ENCODE peak calls at places on chromosome 11, in six cellular contexts. One of them, this sample, is unnamed.

GRCh38 chr11:124865902-124866851 is 945 bp downstream of the ROBO3 start:
- DNase-seq in type B pancreatic cell: no peak
- DNase-seq in upper lobe of left lung: no peak
- DNase-seq in DND-41: no peak
- DNase-seq in retinal pigment epithelial cell: no peak
- DNase-seq in IMR-90: peak; percentile 15
- DNase-seq in this sample: peak; percentile 64

GRCh38 chr11:67613960-67614715 is 7.4 kb downstream of the NDUFV1 start:
- DNase-seq in type B pancreatic cell: peak; percentile 83
- DNase-seq in upper lobe of left lung: peak; percentile 83
- DNase-seq in DND-41: peak; percentile 81
- DNase-seq in retinal pigment epithelial cell: no peak
- DNase-seq in IMR-90: peak; percentile 13
- DNase-seq in this sample: peak; percentile 93

GRCh38 chr11:80515097-80515496 is 1074.3 kb upstream of the TENM4 start:
- DNase-seq in type B pancreatic cell: no peak
- DNase-seq in upper lobe of left lung: no peak
- DNase-seq in DND-41: no peak
- DNase-seq in retinal pigment epithelial cell: no peak
- DNase-seq in IMR-90: no peak
- DNase-seq in this sample: no peak

GRCh38 chr11:114261791-114262190 is 34.4 kb upstream of the NNMT start:
- DNase-seq in type B pancreatic cell: no peak
- DNase-seq in upper lobe of left lung: no peak
- DNase-seq in DND-41: no peak
- DNase-seq in retinal pigment epithelial cell: no peak
- DNase-seq in IMR-90: no peak
- DNase-seq in this sample: no peak

GRCh38 chr11:20057055-20057943 is 103.0 kb downstream of the DBX1 start:
- DNase-seq in type B pancreatic cell: no peak
- DNase-seq in upper lobe of left lung: no peak
- DNase-seq in DND-41: no peak
- DNase-seq in retinal pigment epithelial cell: no peak
- DNase-seq in IMR-90: peak; percentile 65
- DNase-seq in this sample: no peak

GRCh38 chr11:100585728-100586127 is 101.4 kb upstream of the ARHGAP42 start:
- DNase-seq in type B pancreatic cell: no peak
- DNase-seq in upper lobe of left lung: no peak
- DNase-seq in DND-41: no peak
- DNase-seq in retinal pigment epithelial cell: no peak
- DNase-seq in IMR-90: no peak
- DNase-seq in this sample: no peak

GRCh38 chr11:48116843-48117242 is 99.8 kb upstream of the OR4B1 start:
- DNase-seq in type B pancreatic cell: no peak
- DNase-seq in upper lobe of left lung: no peak
- DNase-seq in DND-41: no peak
- DNase-seq in retinal pigment epithelial cell: no peak
- DNase-seq in IMR-90: no peak
- DNase-seq in this sample: peak; percentile 27

GRCh38 chr11:94740083-94740974 is 27.8 kb upstream of the AMOTL1 start:
- DNase-seq in type B pancreatic cell: peak; percentile 72
- DNase-seq in upper lobe of left lung: no peak
- DNase-seq in DND-41: no peak
- DNase-seq in retinal pigment epithelial cell: no peak
- DNase-seq in IMR-90: no peak
- DNase-seq in this sample: peak; percentile 9

GRCh38 chr11:87926250-87926970 is 248.8 kb downstream of the RAB38 start:
- DNase-seq in type B pancreatic cell: no peak
- DNase-seq in upper lobe of left lung: no peak
- DNase-seq in DND-41: no peak
- DNase-seq in retinal pigment epithelial cell: peak; percentile 17
- DNase-seq in IMR-90: peak; percentile 49
- DNase-seq in this sample: no peak

GRCh38 chr11:109547356-109548027 is 125.5 kb downstream of the C11orf87 start:
- DNase-seq in type B pancreatic cell: no peak
- DNase-seq in upper lobe of left lung: no peak
- DNase-seq in DND-41: no peak
- DNase-seq in retinal pigment epithelial cell: peak; percentile 58
- DNase-seq in IMR-90: peak; percentile 56
- DNase-seq in this sample: no peak

GRCh38 chr11:45872513-45873356 is 12.7 kb upstream of the MAPK8IP1 start:
- DNase-seq in type B pancreatic cell: no peak
- DNase-seq in upper lobe of left lung: peak; percentile 40
- DNase-seq in DND-41: peak; percentile 37
- DNase-seq in retinal pigment epithelial cell: no peak
- DNase-seq in IMR-90: peak; percentile 95
- DNase-seq in this sample: peak; percentile 46

GRCh38 chr11:122440783-122441701 is 214.5 kb upstream of the UBASH3B start:
- DNase-seq in type B pancreatic cell: no peak
- DNase-seq in upper lobe of left lung: no peak
- DNase-seq in DND-41: no peak
- DNase-seq in retinal pigment epithelial cell: no peak
- DNase-seq in IMR-90: no peak
- DNase-seq in this sample: peak; percentile 2

GRCh38 chr11:107014871-107015270 is 3.4 kb downstream of the GUCY1A2 start:
- DNase-seq in type B pancreatic cell: no peak
- DNase-seq in upper lobe of left lung: no peak
- DNase-seq in DND-41: no peak
- DNase-seq in retinal pigment epithelial cell: no peak
- DNase-seq in IMR-90: no peak
- DNase-seq in this sample: no peak

GRCh38 chr11:6405837-6406236 is 13.1 kb downstream of the APBB1 start:
- DNase-seq in type B pancreatic cell: no peak
- DNase-seq in upper lobe of left lung: no peak
- DNase-seq in DND-41: no peak
- DNase-seq in retinal pigment epithelial cell: no peak
- DNase-seq in IMR-90: no peak
- DNase-seq in this sample: no peak

GRCh38 chr11:6812391-6813005 is 13.0 kb upstream of the OR6A2 start:
- DNase-seq in type B pancreatic cell: no peak
- DNase-seq in upper lobe of left lung: no peak
- DNase-seq in DND-41: peak; percentile 53
- DNase-seq in retinal pigment epithelial cell: no peak
- DNase-seq in IMR-90: peak; percentile 34
- DNase-seq in this sample: peak; percentile 44

GRCh38 chr11:32478277-32478731 is 43.0 kb upstream of the WT1 start:
- DNase-seq in type B pancreatic cell: no peak
- DNase-seq in upper lobe of left lung: no peak
- DNase-seq in DND-41: no peak
- DNase-seq in retinal pigment epithelial cell: peak; percentile 66
- DNase-seq in IMR-90: no peak
- DNase-seq in this sample: no peak

GRCh38 chr11:20561915-20562314 is 37.5 kb upstream of the SLC6A5 start:
- DNase-seq in type B pancreatic cell: no peak
- DNase-seq in upper lobe of left lung: no peak
- DNase-seq in DND-41: no peak
- DNase-seq in retinal pigment epithelial cell: no peak
- DNase-seq in IMR-90: no peak
- DNase-seq in this sample: no peak

GRCh38 chr11:44711113-44711512 is 15.6 kb upstream of the TSPAN18 start:
- DNase-seq in type B pancreatic cell: no peak
- DNase-seq in upper lobe of left lung: no peak
- DNase-seq in DND-41: no peak
- DNase-seq in retinal pigment epithelial cell: no peak
- DNase-seq in IMR-90: no peak
- DNase-seq in this sample: no peak

GRCh38 chr11:63906585-63906984 is 10.4 kb downstream of the RCOR2 start:
- DNase-seq in type B pancreatic cell: no peak
- DNase-seq in upper lobe of left lung: no peak
- DNase-seq in DND-41: peak; percentile 44
- DNase-seq in retinal pigment epithelial cell: no peak
- DNase-seq in IMR-90: peak; percentile 13
- DNase-seq in this sample: peak; percentile 70

GRCh38 chr11:12754582-12755250 is 80.5 kb downstream of the TEAD1 start:
- DNase-seq in type B pancreatic cell: no peak
- DNase-seq in upper lobe of left lung: no peak
- DNase-seq in DND-41: no peak
- DNase-seq in retinal pigment epithelial cell: no peak
- DNase-seq in IMR-90: no peak
- DNase-seq in this sample: no peak

GRCh38 chr11:58958500-58958899 is 19.2 kb downstream of the GLYATL1 start:
- DNase-seq in type B pancreatic cell: no peak
- DNase-seq in upper lobe of left lung: peak; percentile 29
- DNase-seq in DND-41: peak; percentile 34
- DNase-seq in retinal pigment epithelial cell: no peak
- DNase-seq in IMR-90: no peak
- DNase-seq in this sample: peak; percentile 66

GRCh38 chr11:34028407-34028804 is 23.1 kb upstream of the CAPRIN1 start:
- DNase-seq in type B pancreatic cell: peak; percentile 8
- DNase-seq in upper lobe of left lung: peak; percentile 37
- DNase-seq in DND-41: no peak
- DNase-seq in retinal pigment epithelial cell: no peak
- DNase-seq in IMR-90: peak; percentile 8
- DNase-seq in this sample: no peak

GRCh38 chr11:103800406-103801114 is 235.9 kb upstream of the DDI1 start:
- DNase-seq in type B pancreatic cell: no peak
- DNase-seq in upper lobe of left lung: no peak
- DNase-seq in DND-41: no peak
- DNase-seq in retinal pigment epithelial cell: no peak
- DNase-seq in IMR-90: no peak
- DNase-seq in this sample: no peak

GRCh38 chr11:134506046-134506445 is 94.0 kb upstream of the B3GAT1 start:
- DNase-seq in type B pancreatic cell: no peak
- DNase-seq in upper lobe of left lung: no peak
- DNase-seq in DND-41: no peak
- DNase-seq in retinal pigment epithelial cell: no peak
- DNase-seq in IMR-90: no peak
- DNase-seq in this sample: no peak

GRCh38 chr11:18371279-18371678 is 23.1 kb upstream of the LDHA start:
- DNase-seq in type B pancreatic cell: no peak
- DNase-seq in upper lobe of left lung: no peak
- DNase-seq in DND-41: no peak
- DNase-seq in retinal pigment epithelial cell: no peak
- DNase-seq in IMR-90: no peak
- DNase-seq in this sample: no peak

DNA sequence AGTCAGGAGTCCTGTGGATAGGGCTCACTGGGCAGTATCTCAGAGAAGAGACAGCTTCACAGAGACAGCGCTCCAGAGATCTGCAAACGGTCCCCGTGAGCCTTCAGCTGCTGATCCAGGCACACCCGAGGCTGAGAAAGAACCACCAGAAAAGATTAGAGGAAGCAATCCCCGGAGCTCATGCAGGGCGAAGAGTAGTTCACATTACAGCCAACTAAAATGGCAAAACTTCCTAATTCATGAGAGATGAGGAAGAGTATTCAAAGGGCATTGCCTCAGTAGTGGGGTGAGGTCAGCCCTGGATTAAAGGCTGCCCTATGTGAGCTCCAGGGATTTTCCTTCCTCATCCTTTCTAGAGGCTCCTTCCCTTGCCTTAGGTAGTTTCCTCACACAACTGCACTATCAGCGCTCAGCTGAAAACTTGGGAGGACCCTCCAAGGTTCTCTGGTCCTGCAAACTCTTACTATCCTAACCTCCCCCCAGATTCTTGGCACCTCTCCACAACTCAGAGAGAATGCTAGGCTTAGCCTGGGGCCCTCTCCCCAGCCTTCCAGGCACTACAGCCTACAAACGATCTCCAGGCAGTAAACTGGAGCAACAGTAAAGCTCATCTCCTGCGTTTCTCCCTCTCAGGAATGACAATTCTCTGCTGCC is 23.7 kb downstream of the SCN4B start:
- DNase-seq in type B pancreatic cell: no peak
- DNase-seq in upper lobe of left lung: no peak
- DNase-seq in DND-41: no peak
- DNase-seq in retinal pigment epithelial cell: no peak
- DNase-seq in IMR-90: no peak
- DNase-seq in this sample: no peak
- TF ChIP-seq CTCF in type B pancreatic cell: no peak
- TF ChIP-seq CTCF in upper lobe of left lung: no peak
- TF ChIP-seq CTCF in DND-41: no peak
- TF ChIP-seq CTCF in retinal pigment epithelial cell: no peak
- TF ChIP-seq CTCF in IMR-90: no peak
- TF ChIP-seq CTCF in this sample: no peak

DNA sequence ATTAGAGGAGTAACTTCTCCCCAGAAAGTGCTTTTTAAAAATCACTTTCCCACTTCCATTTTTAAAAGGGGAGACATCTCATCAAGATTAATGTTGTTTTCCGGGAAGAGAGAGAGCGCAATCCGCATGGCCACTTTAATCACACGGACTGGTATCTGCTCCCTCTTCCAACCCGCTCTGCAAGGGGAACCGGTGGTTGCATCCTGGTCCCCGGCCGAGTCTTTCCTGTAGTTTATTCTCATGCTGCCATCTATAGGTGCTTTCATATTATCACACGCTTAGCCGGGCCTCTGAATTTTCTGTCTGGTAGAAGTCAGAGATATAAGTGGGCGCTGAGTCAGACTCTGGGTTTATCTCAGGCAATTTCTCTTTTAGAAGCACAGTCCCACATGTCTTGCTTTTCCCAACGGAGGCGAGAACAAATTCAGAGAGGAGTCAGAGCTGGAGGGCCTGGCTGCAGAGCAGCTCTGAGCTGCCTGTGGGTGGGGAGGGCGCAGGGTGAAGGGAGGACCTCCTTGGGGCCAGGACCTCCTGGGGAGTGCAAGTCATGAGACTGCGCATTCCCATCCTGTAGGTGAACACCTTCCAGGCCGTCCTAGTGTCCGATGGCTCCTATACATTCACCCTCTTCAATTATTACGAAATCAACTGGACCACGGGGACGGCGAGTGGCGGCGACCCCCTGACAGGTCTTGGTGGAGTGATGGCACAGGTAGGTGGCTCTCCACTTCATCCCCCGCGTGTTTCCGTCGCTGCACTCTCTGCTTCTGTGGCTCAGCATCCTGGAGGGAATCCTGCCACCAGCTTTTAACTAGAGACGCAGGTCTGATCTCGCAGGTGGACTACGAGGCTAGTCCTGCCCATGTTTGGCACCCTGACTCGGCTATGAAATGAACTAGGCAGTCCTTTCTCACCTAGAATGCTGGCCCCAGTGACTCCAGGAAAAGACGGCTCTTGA is 11.7 kb downstream of the TECTA start:
- DNase-seq in type B pancreatic cell: no peak
- DNase-seq in upper lobe of left lung: peak; percentile 63
- DNase-seq in DND-41: peak; percentile 35
- DNase-seq in retinal pigment epithelial cell: peak; percentile 15
- DNase-seq in IMR-90: peak; percentile 82
- DNase-seq in this sample: peak; percentile 57
- TF ChIP-seq CTCF in type B pancreatic cell: peak; percentile 75
- TF ChIP-seq CTCF in upper lobe of left lung: peak; percentile 59
- TF ChIP-seq CTCF in DND-41: peak; percentile 72
- TF ChIP-seq CTCF in retinal pigment epithelial cell: peak; percentile 53
- TF ChIP-seq CTCF in IMR-90: peak; percentile 75
- TF ChIP-seq CTCF in this sample: peak; percentile 63

GRCh38 chr11:119602745-119603373 is 126.1 kb downstream of the NECTIN1 start:
- DNase-seq in type B pancreatic cell: no peak
- DNase-seq in upper lobe of left lung: no peak
- DNase-seq in DND-41: no peak
- DNase-seq in retinal pigment epithelial cell: no peak
- DNase-seq in IMR-90: no peak
- DNase-seq in this sample: no peak
- TF ChIP-seq CTCF in type B pancreatic cell: peak; percentile 24
- TF ChIP-seq CTCF in upper lobe of left lung: no peak
- TF ChIP-seq CTCF in DND-41: peak; percentile 37
- TF ChIP-seq CTCF in retinal pigment epithelial cell: peak; percentile 26
- TF ChIP-seq CTCF in IMR-90: no peak
- TF ChIP-seq CTCF in this sample: no peak

DNA sequence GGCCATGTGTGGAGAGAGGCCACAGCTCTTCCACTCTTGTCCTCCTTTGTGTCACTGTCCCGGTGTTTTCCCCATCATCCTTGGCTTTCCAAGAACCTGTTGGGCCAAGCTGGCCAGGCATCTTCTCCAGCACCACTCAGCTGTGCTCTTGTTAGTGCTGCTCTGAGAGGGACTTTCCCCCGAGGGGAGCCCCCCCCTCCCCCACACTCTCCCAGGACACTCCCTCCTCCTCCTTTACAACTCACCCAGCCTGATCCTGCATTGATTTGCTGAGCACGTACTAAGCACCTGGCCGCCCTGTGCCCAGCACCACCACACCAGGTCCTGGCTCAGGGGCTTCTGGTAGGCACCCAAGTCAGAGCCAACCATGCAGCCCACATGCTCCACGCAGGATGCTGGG is 13.2 kb downstream of the TP53AIP1 start:
- DNase-seq in type B pancreatic cell: no peak
- DNase-seq in upper lobe of left lung: no peak
- DNase-seq in DND-41: no peak
- DNase-seq in retinal pigment epithelial cell: no peak
- DNase-seq in IMR-90: peak; percentile 18
- DNase-seq in this sample: peak; percentile 42
- TF ChIP-seq CTCF in type B pancreatic cell: no peak
- TF ChIP-seq CTCF in upper lobe of left lung: no peak
- TF ChIP-seq CTCF in DND-41: no peak
- TF ChIP-seq CTCF in retinal pigment epithelial cell: no peak
- TF ChIP-seq CTCF in IMR-90: no peak
- TF ChIP-seq CTCF in this sample: no peak

This sample was measured in activated CD8-positive, alpha-beta T cell treated with anti-CD3 and anti-CD28 coated beads for 36 hours.